ENCODE peak calls at places on chromosomes 3 and 15, in four cellular contexts. S is transverse colon, B is endothelial cell of umbilical vein, O is stomach. Z is an unnamed sample.

GRCh38 chr3:123750659-123751420 is 133.3 kb downstream of the MYLK start:
- DNase-seq in O (no peak), S (no peak), B (peak), Z (no peak)

GRCh38 chr15:79967331-79968182 is 3.4 kb downstream of the BCL2A1 start:
- DNase-seq in O (no peak), S (no peak), B (no peak), Z (no peak)

GRCh38 chr3:12990781-12991480 is 82.3 kb downstream of the IQSEC1 start:
- DNase-seq in S (peak), O (no peak), B (no peak), Z (no peak)

GRCh38 chr3:192261135-192261534 is 466.2 kb downstream of the FGF12 start:
- DNase-seq in B (no peak), S (no peak), O (no peak), Z (no peak)

GRCh38 chr15:88745696-88746095 is 57.5 kb upstream of the ACAN start:
- DNase-seq in O (no peak), S (no peak), B (no peak), Z (no peak)

GRCh38 chr3:182212479-182213076 is 500.9 kb downstream of the SOX2 start:
- DNase-seq in B (peak), S (no peak), O (peak), Z (peak)

GRCh38 chr15:80996247-80996646 is 4.5 kb upstream of the TLNRD1 start:
- DNase-seq in S (no peak), O (no peak), B (no peak), Z (no peak)

GRCh38 chr3:72745146-72745976 is 102.9 kb downstream of the SHQ1 start:
- DNase-seq in O (peak), B (no peak), S (peak), Z (no peak)

GRCh38 chr15:32901995-32902394 is 184.2 kb downstream of the GREM1 start:
- DNase-seq in B (no peak), S (no peak), O (no peak), Z (no peak)

GRCh38 chr3:63976166-63976861 is 47.0 kb downstream of the PSMD6 start:
- DNase-seq in S (no peak), O (no peak), B (no peak), Z (no peak)

GRCh38 chr3:153084431-153084830 is 77.6 kb upstream of the RAP2B start:
- DNase-seq in S (no peak), O (no peak), B (peak), Z (no peak)

GRCh38 chr3:58419782-58420512 is 13.7 kb downstream of the PDHB start:
- DNase-seq in S (peak), O (no peak), B (no peak), Z (no peak)

GRCh38 chr3:58424613-58425012 is 9.0 kb downstream of the PDHB start:
- DNase-seq in S (no peak), O (no peak), B (no peak), Z (no peak)

GRCh38 chr3:58425782-58426181 is 7.8 kb downstream of the PDHB start:
- DNase-seq in S (no peak), O (no peak), B (no peak), Z (no peak)

GRCh38 chr3:58421004-58421403 is 12.6 kb downstream of the PDHB start:
- DNase-seq in O (no peak), S (no peak), B (no peak), Z (no peak)

GRCh38 chr3:58422756-58423324 is 10.8 kb downstream of the PDHB start:
- DNase-seq in O (no peak), S (no peak), B (no peak), Z (no peak)
- TF ChIP-seq POLR2AphosphoS5 in O (no peak), S (no peak), B (no peak), Z (no peak)

GRCh38 chr15:41828747-41829270 is 917 bp downstream of the JMJD7 start:
- DNase-seq in B (peak), S (no peak), O (no peak), Z (no peak)
- H3K27ac ChIP-seq in B (no peak), S (peak), O (peak), Z (peak)

GRCh38 chr15:41994772-41995475 is 22.6 kb upstream of the EHD4 start:
- DNase-seq in O (no peak), B (no peak), S (no peak), Z (no peak)
- TF ChIP-seq CTCF in O (no peak), B (no peak), S (no peak), Z (no peak)

GRCh38 chr3:59317386-59317785 is 267.6 kb upstream of the CFAP20DC start:
- DNase-seq in B (no peak), S (no peak), O (no peak), Z (no peak)

GRCh38 chr3:59320080-59320479 is 270.3 kb upstream of the CFAP20DC start:
- DNase-seq in B (no peak), O (no peak), S (no peak), Z (no peak)

GRCh38 chr3:59326246-59327024 is 276.6 kb upstream of the CFAP20DC start:
- DNase-seq in S (no peak), B (no peak), O (no peak), Z (no peak)

GRCh38 chr3:59318881-59319280 is 269.1 kb upstream of the CFAP20DC start:
- DNase-seq in S (no peak), O (no peak), B (no peak), Z (no peak)

GRCh38 chr3:59321881-59322540 is 272.2 kb upstream of the CFAP20DC start:
- DNase-seq in S (no peak), B (no peak), O (no peak), Z (no peak)
- TF ChIP-seq POLR2AphosphoS5 in S (no peak), B (no peak), O (no peak), Z (no peak)

DNA sequence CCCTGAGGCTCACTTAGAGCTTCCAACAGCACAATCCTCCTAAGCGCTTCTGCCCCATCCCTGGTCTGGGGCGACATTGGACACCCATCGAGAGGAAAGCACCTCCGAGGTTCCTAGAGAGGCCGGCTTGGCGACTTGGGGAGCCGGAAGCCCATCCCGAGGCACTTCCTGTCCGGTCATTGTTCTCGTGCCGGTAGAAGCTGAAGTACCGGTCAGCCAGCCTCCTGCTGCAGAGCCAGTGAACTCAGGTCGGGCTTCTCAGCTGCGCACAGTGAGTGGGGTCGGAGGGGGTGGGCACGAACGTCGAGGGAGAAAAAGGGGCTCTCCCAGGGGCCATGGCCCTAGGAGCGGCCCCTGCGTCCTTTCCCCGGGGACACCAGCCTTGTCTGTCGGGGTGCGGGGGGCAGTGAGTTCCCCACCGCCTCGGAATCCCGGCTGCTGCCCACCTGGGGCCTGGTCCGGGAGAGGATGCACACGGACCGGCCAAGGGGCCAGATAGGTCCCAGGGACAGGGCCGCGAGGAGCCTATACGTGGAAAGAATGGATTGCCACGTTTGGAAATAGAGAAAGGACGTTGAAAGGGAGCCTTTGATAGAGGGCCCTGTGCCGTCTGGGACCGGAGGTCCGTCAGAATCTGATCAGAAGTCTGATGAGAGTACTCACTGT is at the start of gene ZNF35:
- DNase-seq in B (peak), O (peak), S (peak), Z (peak)
- H3K27ac ChIP-seq in B (peak), O (peak), S (peak), Z (no peak)

DNA sequence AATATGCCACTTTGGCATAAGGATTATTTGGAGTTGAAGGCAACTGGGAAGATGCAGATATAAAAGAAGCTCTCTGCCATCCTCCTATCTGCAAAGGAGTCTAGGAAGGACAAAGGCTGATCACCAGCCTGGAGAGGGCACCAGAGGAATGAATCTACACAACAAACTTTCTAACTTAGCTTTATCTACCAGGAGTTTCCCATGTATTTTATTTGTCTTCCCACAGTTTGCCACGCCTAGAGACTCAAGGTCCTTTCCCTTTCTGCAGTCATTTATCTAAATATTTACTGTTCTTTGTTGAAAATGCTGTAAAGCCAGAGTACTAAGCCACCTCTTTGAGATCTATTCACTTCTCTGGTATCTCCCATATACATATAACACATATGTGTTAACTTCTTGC is 32.2 kb downstream of the GPR176 start:
- DNase-seq in B (peak), S (peak), O (peak), Z (peak)
- TF ChIP-seq CTCF in B (peak), S (peak), O (peak), Z (peak)

DNA sequence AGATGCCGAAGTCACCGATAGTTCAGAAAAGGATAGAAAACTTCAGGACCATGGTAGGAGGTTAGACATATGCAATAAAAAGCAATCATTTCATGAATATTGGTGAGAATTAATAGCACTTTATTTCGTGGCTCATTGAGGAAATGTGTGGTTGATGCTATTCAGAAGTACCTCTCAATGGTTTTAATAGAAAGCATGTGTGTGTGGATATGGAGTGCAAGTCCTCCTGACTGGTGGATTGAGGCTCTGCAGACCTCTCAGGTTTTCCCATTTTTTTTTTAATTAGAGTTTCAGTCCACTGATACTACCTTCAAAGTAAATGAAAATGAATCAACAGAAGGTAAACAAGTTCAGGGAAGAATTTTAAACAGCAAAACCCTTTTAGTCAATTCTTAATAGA is 384.3 kb upstream of the RARB start:
- DNase-seq in S (no peak), O (no peak), B (no peak), Z (no peak)
- TF ChIP-seq POLR2AphosphoS5 in S (no peak), O (no peak), B (no peak), Z (no peak)

GRCh38 chr15:67611803-67612369 is 69.4 kb downstream of the MAP2K5 start:
- DNase-seq in B (peak), O (no peak), S (no peak), Z (no peak)
- H3K27ac ChIP-seq in B (no peak), O (no peak), S (no peak), Z (no peak)

GRCh38 chr3:119434703-119435102 is 28.7 kb downstream of the TMEM39A start:
- DNase-seq in O (no peak), S (no peak), B (no peak), Z (no peak)
- TF ChIP-seq CTCF in O (no peak), S (no peak), B (no peak), Z (no peak)

Z was measured in prostate gland.